ENCODE peak calls at places on chromosomes 2 and 18, in four cellular contexts. O is body of pancreas, V is bronchial epithelial cell, Q is astrocyte. H is an unnamed sample.

GRCh38 chr2:160719116-160719515 is 225.5 kb upstream of the RBMS1 start:
- DNase-seq in O (no peak), V (peak; percentile 61), Q (peak; percentile 72), H (no peak)

GRCh38 chr2:100520224-100520623 is 42.6 kb upstream of the PDCL3 start:
- DNase-seq in O (no peak), V (peak; percentile 53), Q (no peak), H (no peak)

GRCh38 chr2:239252433-239253200 is 148.2 kb downstream of the HDAC4 start:
- DNase-seq in O (no peak), V (no peak), Q (no peak), H (no peak)

GRCh38 chr2:167134381-167135072 is 246.2 kb downstream of the XIRP2 start:
- DNase-seq in O (no peak), V (peak; percentile 86), Q (peak; percentile 86), H (peak; percentile 53)

GRCh38 chr2:74333175-74333574 is 10.0 kb downstream of the SLC4A5 start:
- DNase-seq in O (no peak), V (peak; percentile 41), Q (no peak), H (no peak)

GRCh38 chr18:9191658-9192256 is 55.2 kb downstream of the ANKRD12 start:
- DNase-seq in O (no peak), V (peak; percentile 12), Q (no peak), H (no peak)

GRCh38 chr2:1972948-1973347 is 228.6 kb upstream of the PXDN start:
- DNase-seq in O (no peak), V (no peak), Q (peak; percentile 45), H (no peak)

GRCh38 chr2:102892693-102893290 is 131.0 kb downstream of the TMEM182 start:
- DNase-seq in O (no peak), V (no peak), Q (no peak), H (no peak)

GRCh38 chr2:113058411-113058994 is 495 bp upstream of the IL36RN start:
- DNase-seq in O (no peak), V (peak; percentile 79), Q (no peak), H (no peak)

GRCh38 chr2:174554514-174555119 is 43.0 kb downstream of the WIPF1 start:
- DNase-seq in O (no peak), V (no peak), Q (no peak), H (no peak)

GRCh38 chr2:231593666-231594065 is 1.0 kb downstream of the TEX44 start:
- DNase-seq in O (no peak), V (no peak), Q (no peak), H (no peak)

GRCh38 chr18:77250501-77250925 is 865 bp downstream of the GALR1 start:
- DNase-seq in O (no peak), V (no peak), Q (no peak), H (no peak)

GRCh38 chr18:77249583-77250500 is at the start of gene GALR1:
- DNase-seq in O (no peak), V (no peak), Q (no peak), H (no peak)

GRCh38 chr18:77251730-77252050 is 2.0 kb downstream of the GALR1 start:
- DNase-seq in O (no peak), V (no peak), Q (no peak), H (no peak)

GRCh38 chr18:77250926-77251729 is 1.5 kb downstream of the GALR1 start:
- DNase-seq in O (no peak), V (no peak), Q (no peak), H (no peak)

GRCh38 chr18:77248873-77249582 is 620 bp upstream of the GALR1 start:
- DNase-seq in O (no peak), V (no peak), Q (no peak), H (no peak)
- H3K4me3 ChIP-seq in O (no peak overlapping the region), V (no peak overlapping the region), Q (peak overlapping the region; percentile 41), H (peak overlapping the region; percentile 38)

GRCh38 chr2:7988440-7988839 is 693.4 kb upstream of the ID2 start:
- DNase-seq in O (no peak), V (no peak), Q (no peak), H (no peak)

GRCh38 chr2:7989823-7990222 is 692.0 kb upstream of the ID2 start:
- DNase-seq in O (no peak), V (no peak), Q (no peak), H (no peak)

GRCh38 chr2:7984693-7985353 is 697.0 kb upstream of the ID2 start:
- DNase-seq in O (no peak), V (no peak), Q (no peak), H (no peak)

GRCh38 chr2:7986431-7986830 is 695.4 kb upstream of the ID2 start:
- DNase-seq in O (no peak), V (peak; percentile 77), Q (no peak), H (no peak)

GRCh38 chr2:7987992-7988391 is 693.9 kb upstream of the ID2 start:
- DNase-seq in O (no peak), V (no peak), Q (no peak), H (no peak)
- H3K4me3 ChIP-seq in O (no peak overlapping the region), V (no peak overlapping the region), Q (no peak overlapping the region), H (no peak overlapping the region)

DNA sequence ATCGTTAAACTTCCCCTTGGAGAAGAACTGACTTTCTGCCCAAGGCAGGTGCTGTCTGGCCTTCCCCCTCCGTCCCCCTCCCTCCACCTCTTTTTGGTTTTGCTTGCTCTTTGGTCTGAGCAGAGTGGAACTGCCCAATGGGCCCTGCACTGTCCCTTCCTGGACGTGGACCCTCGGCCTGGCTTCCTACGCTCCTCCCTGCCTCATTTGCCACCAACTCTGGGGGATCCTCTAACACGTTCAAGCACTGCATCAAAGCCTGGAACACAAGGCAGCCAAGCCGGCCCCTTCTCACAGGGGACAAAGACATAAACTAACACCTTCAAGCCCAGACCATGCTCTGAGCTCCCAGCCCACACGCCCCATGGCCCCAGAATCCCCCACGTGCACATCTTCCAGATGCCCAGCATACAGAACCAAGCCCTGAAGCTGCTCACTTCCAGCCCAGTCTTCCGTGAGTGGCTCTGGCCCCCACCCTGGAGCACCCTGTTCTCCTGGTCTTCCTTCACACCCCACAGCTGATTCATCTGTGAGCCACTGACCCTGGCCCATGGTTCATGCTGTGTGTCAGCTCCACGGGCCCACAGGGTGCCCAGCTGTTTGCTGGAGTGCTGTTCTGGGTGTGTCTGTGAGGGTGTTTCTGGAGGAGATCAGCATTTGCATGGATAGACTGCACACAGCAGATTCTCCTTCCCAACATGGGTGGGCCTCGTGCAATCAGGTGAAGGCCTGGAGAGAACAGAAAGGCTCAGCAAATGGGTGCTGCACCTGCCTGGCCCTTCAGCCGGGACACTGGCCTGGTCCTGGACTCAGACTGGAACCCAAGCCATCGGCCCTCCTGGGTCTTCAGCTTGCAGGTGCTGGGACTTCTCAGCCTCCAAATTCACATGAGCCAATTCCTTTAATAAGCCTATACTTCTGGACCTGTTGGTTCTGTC is 247.1 kb upstream of the SALL3 start:
- DNase-seq in O (no peak), V (no peak), Q (no peak), H (no peak)
- H3K4me3 ChIP-seq in O (no peak overlapping the region), V (no peak overlapping the region), Q (no peak overlapping the region), H (no peak overlapping the region)

GRCh38 chr18:71529708-71530303 is 1014.3 kb downstream of the CBLN2 start:
- DNase-seq in O (no peak), V (no peak), Q (peak; percentile 59), H (no peak)
- H3K4me3 ChIP-seq in O (no peak overlapping the region), V (no peak overlapping the region), Q (no peak overlapping the region), H (no peak overlapping the region)

H was measured in skeletal muscle cell.